ENCODE peak calls at places on chromosomes 13 and 19, in ten cellular contexts. C, V, H, N, G, O, X, M, J and Z are unnamed samples.

GRCh38 chr19:35903550-35904179 is 1.3 kb downstream of the HCST start:
- ATAC-seq in C (no peak), V (peak), H (peak), N (peak), G (peak), O (peak), X (peak), M (peak), J (peak), Z (peak)

GRCh38 chr13:98978280-98978679 is 416 bp upstream of the DOCK9 start:
- ATAC-seq in C (no peak), V (no peak), H (peak), N (no peak), G (no peak), O (no peak), X (no peak), M (no peak), J (peak), Z (no peak)

GRCh38 chr19:16197188-16197621 is 506 bp upstream of the AP1M1 start:
- ATAC-seq in C (no peak), V (no peak), H (no peak), N (no peak), G (no peak), O (no peak), X (peak), M (no peak), J (no peak), Z (no peak)

GRCh38 chr13:92807343-92807742 is 419.3 kb upstream of the GPC6 start:
- ATAC-seq in C (peak), V (no peak), H (no peak), N (no peak), G (no peak), O (no peak), X (no peak), M (no peak), J (no peak), Z (no peak)

GRCh38 chr13:46992383-46992952 is 95.6 kb upstream of the HTR2A start:
- ATAC-seq in C (no peak), V (no peak), H (peak), N (no peak), G (no peak), O (no peak), X (peak), M (no peak), J (no peak), Z (no peak)

GRCh38 chr13:97339019-97339988 is 94.7 kb upstream of the RAP2A start:
- ATAC-seq in C (peak), V (no peak), H (peak), N (no peak), G (no peak), O (no peak), X (no peak), M (no peak), J (peak), Z (no peak)

GRCh38 chr19:4715529-4716221 is 8.0 kb downstream of the DPP9 start:
- ATAC-seq in C (no peak), V (no peak), H (peak), N (no peak), G (no peak), O (no peak), X (no peak), M (no peak), J (no peak), Z (no peak)

GRCh38 chr13:45441633-45442032 is 23.1 kb upstream of the COG3 start:
- ATAC-seq in C (peak), V (peak), H (no peak), N (no peak), G (peak), O (peak), X (peak), M (no peak), J (peak), Z (peak)

GRCh38 chr19:13181747-13182388 is 31.7 kb downstream of the IER2 start:
- ATAC-seq in C (peak), V (peak), H (peak), N (peak), G (no peak), O (peak), X (peak), M (peak), J (peak), Z (peak)

GRCh38 chr13:46593403-46593802 is 40.4 kb downstream of the LRCH1 start:
- ATAC-seq in C (no peak), V (peak), H (no peak), N (peak), G (no peak), O (peak), X (peak), M (peak), J (no peak), Z (peak)

GRCh38 chr19:2494447-2495129 is 18.7 kb downstream of the GADD45B start:
- ATAC-seq in C (peak), V (peak), H (peak), N (peak), G (peak), O (peak), X (peak), M (peak), J (peak), Z (peak)

GRCh38 chr13:32495429-32495828 is 43.2 kb downstream of the N4BP2L2 start:
- ATAC-seq in C (no peak), V (no peak), H (no peak), N (no peak), G (no peak), O (no peak), X (no peak), M (no peak), J (peak), Z (no peak)

GRCh38 chr19:58548859-58549663 is 5.2 kb downstream of the TRIM28 start:
- ATAC-seq in C (no peak), V (no peak), H (no peak), N (no peak), G (no peak), O (no peak), X (no peak), M (no peak), J (no peak), Z (no peak)